ENCODE peak calls at places on chromosomes 3 and 15, in six cellular contexts. S is A549; W is HFFc6; B is effector memory CD4-positive, alpha-beta T cell; R is fibroblast of mammary gland; X is bronchial epithelial cell. Q is an unnamed sample.

GRCh38 chr15:94670436-94671034 is 439.2 kb downstream of the MCTP2 start:
- DNase-seq in W (peak), R (peak), B (no peak), X (peak), S (peak), Q (peak)

GRCh38 chr3:172065534-172065933 is 26.2 kb downstream of the FNDC3B start:
- DNase-seq in W (peak), R (peak), B (no peak), X (no peak), S (no peak), Q (no peak)

GRCh38 chr3:72318504-72319201 is 529.6 kb downstream of the SHQ1 start:
- DNase-seq in W (no peak), X (no peak), R (no peak), B (no peak), S (no peak), Q (no peak)

GRCh38 chr3:36868614-36869436 is 76.0 kb downstream of the TRANK1 start:
- DNase-seq in R (peak), X (peak), W (peak), S (peak), B (no peak), Q (peak)

GRCh38 chr3:157078131-157078835 is 81.7 kb downstream of the CCNL1 start:
- DNase-seq in B (no peak), R (peak), W (peak), X (no peak), S (no peak), Q (no peak)

GRCh38 chr3:52398670-52399081 is 46.2 kb downstream of the SEMA3G start:
- DNase-seq in W (no peak), R (no peak), S (no peak), B (no peak), X (no peak), Q (no peak)

GRCh38 chr3:190059242-190059590 is 61.5 kb downstream of the P3H2 start:
- DNase-seq in W (peak), R (peak), X (no peak), B (no peak), S (no peak), Q (no peak)

GRCh38 chr3:133440652-133441051 is 40.8 kb downstream of the BFSP2 start:
- DNase-seq in W (no peak), X (no peak), S (no peak), B (no peak), R (no peak), Q (no peak)

GRCh38 chr3:15520185-15520584 is 1.3 kb downstream of the COLQ start:
- DNase-seq in B (peak), S (no peak), X (peak), R (no peak), W (no peak), Q (no peak)

GRCh38 chr3:68018275-68018674 is 363.9 kb upstream of the SUCLG2 start:
- DNase-seq in W (no peak), R (no peak), X (no peak), B (no peak), S (no peak), Q (no peak)

GRCh38 chr3:189773056-189773455 is 141.9 kb downstream of the TP63 start:
- DNase-seq in B (no peak), X (no peak), W (peak), S (no peak), R (peak), Q (no peak)

GRCh38 chr15:47577476-47577875 is 139.8 kb upstream of the SEMA6D start:
- DNase-seq in B (no peak), S (no peak), R (no peak), X (no peak), W (no peak), Q (no peak)

GRCh38 chr3:19147905-19148767 is at the start of gene KCNH8:
- DNase-seq in W (no peak), B (no peak), X (no peak), R (no peak), S (peak), Q (peak)

GRCh38 chr15:97993310-97993738 is 32.8 kb downstream of the ARRDC4 start:
- DNase-seq in W (peak), B (no peak), S (no peak), X (no peak), R (no peak), Q (no peak)

GRCh38 chr15:58506787-58507671 is 75.2 kb downstream of the LIPC start:
- DNase-seq in X (peak), W (no peak), B (no peak), S (no peak), R (peak), Q (no peak)

GRCh38 chr15:99090938-99091337 is 13.9 kb upstream of the SYNM start:
- DNase-seq in R (no peak), B (no peak), X (no peak), S (no peak), W (no peak), Q (no peak)

GRCh38 chr3:173584834-173585831 is 187.6 kb downstream of the NLGN1 start:
- DNase-seq in X (no peak), B (no peak), R (peak), S (no peak), W (peak), Q (peak)

GRCh38 chr15:69794643-69795461 is 302.9 kb downstream of the TLE3 start:
- DNase-seq in S (no peak), R (peak), X (peak), W (peak), B (no peak), Q (no peak)

GRCh38 chr15:90911302-90911623 is 8.2 kb downstream of the MAN2A2 start:
- DNase-seq in S (no peak), W (no peak), B (no peak), X (no peak), R (no peak), Q (no peak)

GRCh38 chr3:62229908-62230307 is 143.4 kb downstream of the FEZF2 start:
- DNase-seq in B (no peak), R (peak), X (peak), W (no peak), S (peak), Q (no peak)

GRCh38 chr3:185089343-185089742 is 63.5 kb downstream of the C3orf70 start:
- DNase-seq in B (no peak), X (peak), R (no peak), S (no peak), W (peak), Q (no peak)

GRCh38 chr3:65587650-65588439 is 450.9 kb downstream of the MAGI1 start:
- DNase-seq in W (no peak), B (no peak), R (no peak), X (no peak), S (no peak), Q (no peak)

GRCh38 chr3:79113821-79114220 is 654.0 kb downstream of the ROBO1 start:
- DNase-seq in R (no peak), S (no peak), B (no peak), X (peak), W (no peak), Q (no peak)

GRCh38 chr15:40936709-40937666 is 7.8 kb downstream of the DLL4 start:
- DNase-seq in S (no peak), R (peak), B (no peak), X (peak), W (no peak), Q (no peak)

GRCh38 chr3:122977645-122978466 is 49.7 kb downstream of the SEMA5B start:
- DNase-seq in R (peak), B (no peak), S (no peak), X (peak), W (peak), Q (no peak)

GRCh38 chr15:71448688-71449114 is 333.4 kb downstream of the THSD4 start:
- DNase-seq in S (peak), X (peak), B (no peak), R (peak), W (peak), Q (peak)

GRCh38 chr3:43394071-43394501 is 107.7 kb downstream of the SNRK start:
- DNase-seq in R (peak), X (no peak), S (no peak), W (no peak), B (no peak), Q (peak)

GRCh38 chr3:10335871-10336622 is 15.1 kb upstream of the SEC13 start:
- DNase-seq in W (no peak), S (no peak), X (no peak), R (no peak), B (no peak), Q (no peak)

GRCh38 chr15:100759698-100760356 is 119.8 kb upstream of the ALDH1A3 start:
- DNase-seq in R (peak), X (peak), W (peak), B (no peak), S (peak), Q (no peak)

GRCh38 chr15:77440378-77440999 is 19.8 kb downstream of the HMG20A start:
- DNase-seq in X (peak), B (no peak), S (no peak), W (peak), R (peak), Q (no peak)

GRCh38 chr3:134311265-134311664 is 60.6 kb upstream of the RYK start:
- DNase-seq in R (peak), W (peak), X (no peak), S (no peak), B (no peak), Q (no peak)

GRCh38 chr3:9934235-9934621 is 594 bp downstream of the CRELD1 start:
- DNase-seq in W (no peak), X (no peak), B (no peak), R (peak), S (no peak), Q (no peak)

GRCh38 chr3:49900491-49901153 is 3.1 kb downstream of the MST1R start:
- DNase-seq in W (peak), R (peak), B (no peak), S (peak), X (peak), Q (no peak)

GRCh38 chr3:48269592-48269991 is 28.7 kb downstream of the ZNF589 start:
- DNase-seq in X (no peak), W (no peak), S (no peak), B (no peak), R (no peak), Q (no peak)

GRCh38 chr3:171429635-171430034 is 30.6 kb downstream of the TNIK start:
- DNase-seq in B (no peak), W (no peak), X (no peak), R (no peak), S (no peak), Q (no peak)

GRCh38 chr3:72042397-72043211 is 257.7 kb upstream of the PROK2 start:
- DNase-seq in W (peak), X (no peak), R (peak), S (no peak), B (no peak), Q (no peak)

GRCh38 chr15:29616512-29616911 is 205.8 kb downstream of the TJP1 start:
- DNase-seq in R (no peak), S (no peak), W (no peak), B (no peak), X (peak), Q (no peak)

GRCh38 chr3:149494759-149495580 is 20.5 kb downstream of the TM4SF4 start:
- DNase-seq in B (no peak), S (no peak), R (peak), W (peak), X (peak), Q (no peak)

GRCh38 chr15:75989045-75989444 is 23.2 kb downstream of the NRG4 start:
- DNase-seq in S (no peak), R (peak), W (peak), B (no peak), X (no peak), Q (no peak)